ENCODE peak calls at places on chromosomes 12 and 14, in five cellular contexts. W is cardiac fibroblast, P is right atrium auricular region, K is astrocyte of the spinal cord, D is ovary. I is an unnamed sample.

GRCh38 chr14:78356406-78356805 is 186.2 kb downstream of the NRXN3 start:
- DNase-seq in P (no peak), K (no peak), W (no peak), D (no peak), I (no peak)

GRCh38 chr14:53840444-53840843 is 116.2 kb downstream of the BMP4 start:
- DNase-seq in P (no peak), D (no peak), W (peak; percentile 40), K (no peak), I (no peak)

GRCh38 chr12:107223816-107224215 is 130.5 kb upstream of the CRY1 start:
- DNase-seq in P (no peak), D (no peak), W (no peak), K (no peak), I (peak; percentile 20)

GRCh38 chr12:122944588-122944987 is 21.7 kb downstream of the ABCB9 start:
- DNase-seq in D (no peak), P (no peak), W (peak; percentile 30), K (peak; percentile 58), I (peak; percentile 49)

GRCh38 chr12:65695077-65695865 is 129.0 kb upstream of the HMGA2 start:
- DNase-seq in W (peak; percentile 99), K (peak; percentile 99), D (peak; percentile 41), P (no peak), I (peak; percentile 98)

GRCh38 chr12:14846878-14847580 is 3.7 kb upstream of the ART4 start:
- DNase-seq in D (no peak), K (no peak), W (no peak), P (no peak), I (no peak)

GRCh38 chr14:49879683-49880204 is 13.1 kb upstream of the ARF6 start:
- DNase-seq in P (no peak), K (peak; percentile 47), W (peak; percentile 81), D (no peak), I (peak; percentile 76)

GRCh38 chr12:96210376-96211055 is 16.3 kb downstream of the ELK3 start:
- DNase-seq in D (no peak), K (no peak), P (peak; percentile 49), W (no peak), I (no peak)

GRCh38 chr12:12645485-12645884 is 33.8 kb downstream of the CREBL2 start:
- DNase-seq in P (no peak), D (no peak), K (peak; percentile 30), W (peak; percentile 57), I (peak; percentile 52)

GRCh38 chr12:91179315-91179714 is 3.3 kb downstream of the DCN start:
- DNase-seq in W (peak; percentile 84), K (peak; percentile 26), D (no peak), P (no peak), I (peak; percentile 84)

GRCh38 chr12:40013847-40014246 is 92.0 kb downstream of the SLC2A13 start:
- DNase-seq in D (no peak), W (peak; percentile 40), P (no peak), K (no peak), I (no peak)

GRCh38 chr14:80954771-80955299 is 586 bp upstream of the TSHR start:
- DNase-seq in W (peak; percentile 82), D (peak; percentile 73), P (peak; percentile 82), K (peak; percentile 77), I (peak; percentile 89)

GRCh38 chr12:13374783-13375182 is 178.3 kb downstream of the EMP1 start:
- DNase-seq in P (no peak), K (no peak), W (no peak), D (no peak), I (no peak)

GRCh38 chr12:119693006-119693405 is 25.1 kb downstream of the PRKAB1 start:
- DNase-seq in K (peak; percentile 88), W (peak; percentile 77), P (peak; percentile 74), D (no peak), I (peak; percentile 97)

GRCh38 chr14:102088012-102088792 is 1.4 kb upstream of the HSP90AA1 start:
- DNase-seq in K (no peak), P (peak; percentile 77), D (peak; percentile 57), W (peak; percentile 45), I (peak; percentile 19)

GRCh38 chr14:66046035-66046434 is 440.1 kb upstream of the CCDC196 start:
- DNase-seq in W (peak; percentile 45), P (no peak), D (no peak), K (no peak), I (no peak)

GRCh38 chr12:480831-481230 is 21.1 kb downstream of the B4GALNT3 start:
- DNase-seq in W (peak; percentile 18), K (peak; percentile 86), P (peak; percentile 89), D (peak; percentile 46), I (peak; percentile 31)

GRCh38 chr12:67428431-67428830 is 159.3 kb downstream of the CAND1 start:
- DNase-seq in W (no peak), P (no peak), D (no peak), K (no peak), I (no peak)

GRCh38 chr12:67541625-67541991 is 106.9 kb upstream of the DYRK2 start:
- DNase-seq in D (no peak), P (no peak), K (no peak), W (no peak), I (no peak)

GRCh38 chr12:11877102-11877826 is 193.5 kb upstream of the BCL2L14 start:
- DNase-seq in P (no peak), D (no peak), K (no peak), W (no peak), I (no peak)

GRCh38 chr14:69153848-69154208 is 909 bp upstream of the DCAF5 start:
- DNase-seq in K (no peak), W (peak; percentile 42), D (peak; percentile 36), P (peak; percentile 67), I (peak; percentile 37)

DNA sequence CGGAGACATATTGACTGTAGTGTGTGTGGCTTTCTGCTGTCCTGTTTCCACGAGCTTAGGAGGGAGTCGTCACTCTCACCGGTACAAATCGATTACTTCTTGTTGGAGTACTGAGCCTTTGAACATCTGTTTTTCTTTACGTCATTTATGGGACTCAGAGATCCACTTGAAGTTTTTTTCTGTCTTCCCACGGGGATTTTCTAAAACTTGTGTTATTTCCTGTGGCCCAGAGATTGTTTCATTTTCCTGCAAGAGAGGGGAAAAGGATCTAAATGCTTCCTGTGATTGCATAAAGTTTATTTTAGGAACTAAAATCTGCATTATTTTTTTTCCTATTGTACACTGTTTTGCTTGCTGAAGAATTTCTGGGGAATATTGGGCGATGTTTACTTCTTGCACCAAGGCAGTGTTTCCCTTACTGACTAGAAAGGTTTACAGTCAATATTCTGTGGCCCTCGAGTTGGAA is 199.7 kb upstream of the ARHGAP5 start:
- DNase-seq in D (no peak), K (peak; percentile 31), P (no peak), W (peak; percentile 71), I (peak; percentile 71)
- TF ChIP-seq CTCF in D (no peak), K (no peak), P (no peak), W (no peak), I (no peak)

DNA sequence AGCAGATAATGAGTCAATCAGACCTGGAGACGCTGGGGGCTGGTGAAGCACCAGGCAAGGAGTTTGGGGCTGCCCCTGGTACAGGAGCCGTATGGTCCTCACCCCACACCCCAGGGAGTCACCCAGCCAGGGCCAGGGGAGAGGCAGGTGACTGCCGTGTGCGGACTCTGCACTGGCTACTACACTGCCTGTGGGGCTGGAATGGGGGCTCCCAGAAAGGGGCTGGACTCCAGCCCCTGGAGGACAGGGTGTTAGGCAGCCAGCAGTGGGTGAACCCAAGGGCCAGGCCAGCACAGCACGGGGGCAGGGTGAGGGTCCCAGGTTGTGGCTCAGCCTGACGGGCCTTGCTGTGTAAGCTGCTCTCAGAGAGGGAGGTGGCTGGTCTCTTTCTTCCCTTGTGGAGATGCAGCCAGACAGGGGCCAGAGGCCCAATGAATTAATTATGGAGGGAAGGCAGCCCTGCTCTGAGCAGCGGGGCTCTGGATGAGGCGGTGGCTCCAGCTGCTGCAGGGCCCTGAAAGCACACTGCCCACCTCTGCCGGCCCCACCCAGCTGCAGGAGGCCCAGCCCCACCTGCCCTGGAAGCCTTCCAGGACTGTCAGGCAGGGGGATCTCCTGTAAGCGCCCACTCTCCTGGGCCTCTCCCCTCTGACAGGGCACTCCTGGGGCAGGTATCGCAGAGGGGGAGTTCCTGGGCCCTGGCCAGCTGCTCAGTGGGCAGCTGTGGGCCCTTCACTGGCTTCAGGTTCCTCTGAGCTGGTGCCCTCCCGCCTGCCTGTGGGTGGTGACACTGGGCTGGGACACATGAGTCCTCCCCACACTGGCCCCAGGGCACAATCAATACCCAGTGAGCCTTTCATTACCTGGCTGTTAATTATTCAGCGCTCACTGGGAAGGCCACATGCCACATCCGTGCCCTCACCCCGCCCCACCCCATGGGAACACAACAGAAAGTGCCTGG is 142.5 kb upstream of the C14orf180 start:
- DNase-seq in D (peak; percentile 31), W (no peak), K (no peak), P (peak; percentile 54), I (no peak)
- H3K4me3 ChIP-seq in D (no peak overlapping the region), W (no peak overlapping the region), K (no peak overlapping the region), P (peak overlapping the region; percentile 45), I (no peak overlapping the region)

GRCh38 chr14:103155826-103156394 is 32.6 kb downstream of the TNFAIP2 start:
- DNase-seq in P (no peak), W (no peak), D (no peak), K (no peak), I (no peak)

GRCh38 chr14:103158688-103159087 is 35.4 kb downstream of the TNFAIP2 start:
- DNase-seq in P (no peak), W (no peak), D (no peak), K (no peak), I (no peak)

GRCh38 chr14:103160321-103161053 is 37.2 kb downstream of the TNFAIP2 start:
- DNase-seq in K (no peak), W (no peak), P (no peak), D (no peak), I (no peak)

GRCh38 chr14:103156733-103157411 is 33.6 kb downstream of the TNFAIP2 start:
- DNase-seq in P (no peak), K (no peak), D (no peak), W (no peak), I (no peak)

GRCh38 chr14:103157969-103158368 is 34.7 kb downstream of the TNFAIP2 start:
- DNase-seq in K (no peak), P (no peak), W (no peak), D (no peak), I (no peak)
- TF ChIP-seq CTCF in K (no peak), P (no peak), W (no peak), D (no peak), I (no peak)

GRCh38 chr12:1974812-1975211 is 29.4 kb downstream of the DCP1B start:
- DNase-seq in P (no peak), D (no peak), K (no peak), W (no peak), I (no peak)

GRCh38 chr12:1966561-1967211 is 37.6 kb downstream of the DCP1B start:
- DNase-seq in K (no peak), D (no peak), P (no peak), W (no peak), I (no peak)

GRCh38 chr12:1972260-1972659 is 32.0 kb downstream of the DCP1B start:
- DNase-seq in W (peak; percentile 55), P (no peak), D (no peak), K (peak; percentile 66), I (peak; percentile 72)

GRCh38 chr12:1972856-1973317 is 31.4 kb downstream of the DCP1B start:
- DNase-seq in P (peak; percentile 69), W (peak; percentile 36), D (no peak), K (peak; percentile 43), I (peak; percentile 53)

DNA sequence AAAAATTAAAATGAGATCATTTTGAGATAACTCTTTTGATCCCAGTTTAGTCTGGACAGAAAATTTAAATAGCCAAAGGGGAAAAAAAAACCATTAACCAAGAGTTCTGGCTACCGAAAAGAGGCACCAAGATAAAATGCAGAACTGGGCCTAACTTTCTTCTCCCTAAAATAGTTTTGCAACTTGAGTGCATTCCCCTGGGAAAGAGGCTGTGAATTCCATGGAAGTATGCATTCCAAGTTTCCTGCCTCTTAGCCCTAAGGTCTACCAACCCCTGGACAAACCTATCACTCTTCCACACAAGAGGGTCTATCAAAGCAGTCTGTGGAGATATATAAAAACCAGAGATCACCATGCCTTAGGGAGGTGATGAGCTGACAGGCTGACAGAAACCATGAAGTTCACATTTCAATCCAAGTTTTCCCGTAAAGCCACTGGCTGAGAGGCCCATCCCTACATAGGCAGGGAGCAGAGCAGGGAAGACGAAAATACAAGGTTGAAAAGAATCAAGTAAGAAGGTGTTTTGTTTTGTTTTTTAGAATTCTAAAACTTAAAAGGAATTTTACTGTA is 33.8 kb downstream of the DCP1B start:
- DNase-seq in K (no peak), D (no peak), P (no peak), W (no peak), I (no peak)
- H3K4me3 ChIP-seq in K (no peak overlapping the region), D (no peak overlapping the region), P (peak overlapping the region; percentile 42), W (no peak overlapping the region), I (no peak overlapping the region)